ENCODE peak calls at places on chromosomes 2 and 18, in five cellular contexts. One of them, this sample, is unnamed.
A peak's percentile ranks its signal among the peaks of the same experiment; 100 is the strongest.

GRCh38 chr2:240791211-240791800 is 28.7 kb downstream of the KIF1A start:
- DNase-seq in prostate gland: no peak
- DNase-seq in endothelial cell of umbilical vein: no peak
- DNase-seq in HCT116: no peak
- DNase-seq in K562: no peak
- DNase-seq in this sample: peak; percentile 59

GRCh38 chr18:34834897-34835296 is 124.8 kb downstream of the DTNA start:
- DNase-seq in prostate gland: no peak
- DNase-seq in endothelial cell of umbilical vein: no peak
- DNase-seq in HCT116: no peak
- DNase-seq in K562: no peak
- DNase-seq in this sample: no peak

GRCh38 chr2:176464886-176465564 is 195.8 kb downstream of the MTX2 start:
- DNase-seq in prostate gland: no peak
- DNase-seq in endothelial cell of umbilical vein: no peak
- DNase-seq in HCT116: no peak
- DNase-seq in K562: no peak
- DNase-seq in this sample: no peak

GRCh38 chr2:17593841-17594482 is 53.5 kb downstream of the VSNL1 start:
- DNase-seq in prostate gland: no peak
- DNase-seq in endothelial cell of umbilical vein: peak; percentile 17
- DNase-seq in HCT116: no peak
- DNase-seq in K562: peak; percentile 66
- DNase-seq in this sample: no peak

GRCh38 chr2:144886847-144887246 is 366.9 kb upstream of the ZEB2 start:
- DNase-seq in prostate gland: no peak
- DNase-seq in endothelial cell of umbilical vein: no peak
- DNase-seq in HCT116: no peak
- DNase-seq in K562: no peak
- DNase-seq in this sample: no peak

GRCh38 chr2:177433402-177433801 is 40.8 kb downstream of the AGPS start:
- DNase-seq in prostate gland: no peak
- DNase-seq in endothelial cell of umbilical vein: peak; percentile 22
- DNase-seq in HCT116: no peak
- DNase-seq in K562: no peak
- DNase-seq in this sample: no peak

GRCh38 chr2:12949406-12949805 is 232.7 kb downstream of the TRIB2 start:
- DNase-seq in prostate gland: no peak
- DNase-seq in endothelial cell of umbilical vein: no peak
- DNase-seq in HCT116: no peak
- DNase-seq in K562: no peak
- DNase-seq in this sample: no peak

GRCh38 chr2:111167238-111168162 is 46.8 kb downstream of the BCL2L11 start:
- DNase-seq in prostate gland: no peak
- DNase-seq in endothelial cell of umbilical vein: no peak
- DNase-seq in HCT116: no peak
- DNase-seq in K562: no peak
- DNase-seq in this sample: no peak

GRCh38 chr18:64273724-64274123 is 124.8 kb upstream of the LINC00305 start:
- DNase-seq in prostate gland: no peak
- DNase-seq in endothelial cell of umbilical vein: no peak
- DNase-seq in HCT116: no peak
- DNase-seq in K562: no peak
- DNase-seq in this sample: no peak

GRCh38 chr18:240175-240574 is 27.7 kb downstream of the THOC1 start:
- DNase-seq in prostate gland: no peak
- DNase-seq in endothelial cell of umbilical vein: no peak
- DNase-seq in HCT116: no peak
- DNase-seq in K562: no peak
- DNase-seq in this sample: no peak

GRCh38 chr2:46294185-46294836 is 2.9 kb upstream of the EPAS1 start:
- DNase-seq in prostate gland: no peak
- DNase-seq in endothelial cell of umbilical vein: peak; percentile 44
- DNase-seq in HCT116: no peak
- DNase-seq in K562: peak; percentile 63
- DNase-seq in this sample: no peak

GRCh38 chr18:32468147-32468845 is 2.4 kb downstream of the GAREM1 start:
- DNase-seq in prostate gland: no peak
- DNase-seq in endothelial cell of umbilical vein: no peak
- DNase-seq in HCT116: no peak
- DNase-seq in K562: no peak
- DNase-seq in this sample: no peak

GRCh38 chr18:32470136-32470712 is 458 bp downstream of the GAREM1 start:
- DNase-seq in prostate gland: peak; percentile 19
- DNase-seq in endothelial cell of umbilical vein: peak; percentile 42
- DNase-seq in HCT116: no peak
- DNase-seq in K562: no peak
- DNase-seq in this sample: peak; percentile 80

GRCh38 chr18:32469691-32470131 is 971 bp downstream of the GAREM1 start:
- DNase-seq in prostate gland: no peak
- DNase-seq in endothelial cell of umbilical vein: no peak
- DNase-seq in HCT116: no peak
- DNase-seq in K562: peak; percentile 8
- DNase-seq in this sample: no peak

GRCh38 chr18:32470713-32471633 is at the start of gene GAREM1:
- DNase-seq in prostate gland: peak; percentile 96
- DNase-seq in endothelial cell of umbilical vein: peak; percentile 98
- DNase-seq in HCT116: peak; percentile 87
- DNase-seq in K562: peak; percentile 92
- DNase-seq in this sample: peak; percentile 93

DNA sequence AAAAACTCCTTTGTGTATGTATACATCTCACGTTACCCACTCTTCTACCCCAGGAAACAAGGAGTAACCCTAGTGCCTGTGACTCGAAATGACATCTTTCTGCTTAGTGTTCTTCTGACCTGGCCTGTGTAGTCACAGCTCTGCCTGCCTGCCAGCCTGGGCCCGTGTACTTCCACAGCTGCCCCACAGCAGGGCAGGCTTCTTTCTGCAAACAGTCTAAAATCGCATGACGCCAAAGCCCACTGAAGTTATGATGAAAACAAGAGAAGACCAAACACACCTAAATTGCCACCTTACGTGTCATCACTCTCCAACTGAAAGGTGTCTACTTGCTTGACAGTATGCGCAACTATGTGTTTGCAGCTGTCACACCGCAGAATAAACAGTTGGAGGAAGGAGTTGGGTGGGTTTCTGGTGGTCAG is 1.5 kb downstream of the GAREM1 start:
- DNase-seq in prostate gland: peak; percentile 10
- DNase-seq in endothelial cell of umbilical vein: peak; percentile 12
- DNase-seq in HCT116: peak; percentile 19
- DNase-seq in K562: no peak
- DNase-seq in this sample: no peak
- TF ChIP-seq POLR2A in prostate gland: no peak
- TF ChIP-seq POLR2A in endothelial cell of umbilical vein: no peak
- TF ChIP-seq POLR2A in HCT116: no peak
- TF ChIP-seq POLR2A in K562: no peak
- TF ChIP-seq POLR2A in this sample: no peak

GRCh38 chr2:122105885-122106221 is 350.4 kb downstream of the TSN start:
- DNase-seq in prostate gland: no peak
- DNase-seq in endothelial cell of umbilical vein: no peak
- DNase-seq in HCT116: no peak
- DNase-seq in K562: no peak
- DNase-seq in this sample: no peak
- TF ChIP-seq POLR2AphosphoS5 in prostate gland: no peak
- TF ChIP-seq POLR2AphosphoS5 in endothelial cell of umbilical vein: no peak
- TF ChIP-seq POLR2AphosphoS5 in HCT116: no peak
- TF ChIP-seq POLR2AphosphoS5 in K562: no peak
- TF ChIP-seq POLR2AphosphoS5 in this sample: no peak

DNA sequence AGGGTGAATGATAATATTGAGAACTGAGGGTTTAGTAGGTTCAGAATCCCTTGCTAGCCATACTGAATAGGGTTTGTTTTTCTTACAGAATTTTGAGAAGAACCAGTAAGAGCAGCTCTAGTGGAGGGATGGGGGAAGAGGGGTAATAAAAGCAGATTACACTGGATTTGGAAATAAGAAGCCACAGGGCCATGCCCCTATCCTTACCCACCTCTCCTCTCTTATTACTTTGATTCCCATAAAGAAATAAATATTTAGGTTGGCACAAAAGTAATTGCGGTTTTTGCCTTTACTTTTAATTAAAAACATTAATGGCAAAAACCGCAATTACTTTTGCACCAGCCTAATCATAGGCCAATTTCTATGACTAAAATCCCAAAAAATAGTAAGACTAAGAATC is 58.2 kb upstream of the RTN4 start:
- DNase-seq in prostate gland: no peak
- DNase-seq in endothelial cell of umbilical vein: no peak
- DNase-seq in HCT116: no peak
- DNase-seq in K562: no peak
- DNase-seq in this sample: no peak
- H3K27ac ChIP-seq in prostate gland: no peak overlapping the region
- H3K27ac ChIP-seq in endothelial cell of umbilical vein: no peak overlapping the region
- H3K27ac ChIP-seq in HCT116: no peak overlapping the region
- H3K27ac ChIP-seq in K562: no peak overlapping the region
- H3K27ac ChIP-seq in this sample: no peak overlapping the region

DNA sequence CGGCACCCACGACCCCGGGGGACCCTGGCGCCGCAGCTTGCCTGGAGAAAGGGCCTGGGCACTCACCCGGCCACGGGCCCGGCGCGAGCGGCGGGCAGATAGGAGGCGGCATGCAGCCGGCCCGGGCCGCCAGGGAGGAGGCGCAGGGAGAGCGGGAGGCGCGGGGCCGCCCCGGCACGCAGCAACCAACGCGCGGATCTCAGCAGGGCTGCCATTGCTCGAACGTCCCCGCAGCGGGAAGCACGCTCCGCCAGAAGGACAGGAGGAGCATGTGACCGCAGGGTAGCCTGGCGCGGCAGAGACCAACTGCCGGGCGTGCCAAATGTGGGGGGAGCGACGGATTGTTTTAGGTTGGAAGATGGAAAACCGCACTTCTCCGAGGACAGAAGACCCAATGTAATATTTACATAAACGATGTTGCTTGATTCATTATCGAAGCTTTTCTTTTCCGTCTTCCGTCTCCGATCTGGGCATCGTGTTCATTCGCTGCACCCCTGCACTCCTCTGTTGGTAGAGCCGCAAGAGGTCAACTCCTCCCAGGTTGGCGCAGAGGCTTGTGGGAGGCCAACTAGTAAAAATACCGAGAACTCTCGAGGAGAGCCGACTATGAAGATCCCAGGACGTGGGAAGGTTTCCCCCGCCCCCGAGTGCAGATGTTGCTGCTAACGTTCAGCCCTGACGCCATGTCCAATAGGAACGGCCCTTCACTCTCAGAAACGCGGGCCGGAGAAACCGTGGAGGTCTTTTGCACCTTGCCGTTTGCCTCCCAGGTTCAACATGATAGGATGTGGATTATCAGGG is at the start of gene LRPPRC:
- DNase-seq in prostate gland: peak; percentile 92
- DNase-seq in endothelial cell of umbilical vein: peak; percentile 95
- DNase-seq in HCT116: peak; percentile 94
- DNase-seq in K562: peak; percentile 96
- DNase-seq in this sample: peak; percentile 96
- TF ChIP-seq POLR2A in prostate gland: peak; percentile 83
- TF ChIP-seq POLR2A in endothelial cell of umbilical vein: peak; percentile 90
- TF ChIP-seq POLR2A in HCT116: peak; percentile 84
- TF ChIP-seq POLR2A in K562: peak; percentile 91
- TF ChIP-seq POLR2A in this sample: peak; percentile 55

This sample was measured in spleen.